ENCODE peak calls at places on chromosomes 3 and 15, in nine cellular contexts. A, H, K, U, B, M, I, Z and V are unnamed samples.

GRCh38 chr3:56990295-56991015 is 70.0 kb upstream of the SPATA12 start:
- DNase-seq in M (no peak), I (no peak), K (no peak), B (no peak), H (no peak), Z (no peak), A (no peak), U (no peak), V (no peak)

GRCh38 chr15:70582143-70582945 is 181.0 kb downstream of the UACA start:
- DNase-seq in A (no peak), H (no peak), Z (no peak), U (no peak), B (no peak), I (no peak), M (no peak), K (peak; percentile 82), V (no peak)

GRCh38 chr3:149080699-149081091 is 5.6 kb downstream of the HLTF start:
- DNase-seq in M (no peak), B (no peak), I (no peak), Z (no peak), A (no peak), H (no peak), U (no peak), K (peak; percentile 28), V (no peak)

GRCh38 chr3:40753371-40753770 is 228.6 kb downstream of the ZNF621 start:
- DNase-seq in K (no peak), U (no peak), H (no peak), B (no peak), Z (no peak), M (no peak), A (no peak), I (no peak), V (no peak)

GRCh38 chr3:162171970-162172369 is 675.4 kb downstream of the OTOL1 start:
- DNase-seq in M (no peak), B (no peak), K (no peak), U (no peak), H (no peak), Z (no peak), I (no peak), A (no peak), V (no peak)

GRCh38 chr3:14845180-14845579 is 26.4 kb downstream of the FGD5 start:
- DNase-seq in B (no peak), Z (no peak), A (no peak), I (no peak), M (no peak), U (no peak), K (no peak), H (no peak), V (no peak)

GRCh38 chr3:177992993-177993969 is 543.0 kb upstream of the KCNMB2 start:
- DNase-seq in B (no peak), A (no peak), K (no peak), M (no peak), Z (no peak), H (no peak), U (no peak), I (no peak), V (no peak)

GRCh38 chr3:10249833-10250232 is 1.6 kb downstream of the TATDN2 start:
- DNase-seq in Z (no peak), H (no peak), K (peak; percentile 77), M (no peak), U (no peak), I (no peak), A (no peak), B (no peak), V (no peak)

DNA sequence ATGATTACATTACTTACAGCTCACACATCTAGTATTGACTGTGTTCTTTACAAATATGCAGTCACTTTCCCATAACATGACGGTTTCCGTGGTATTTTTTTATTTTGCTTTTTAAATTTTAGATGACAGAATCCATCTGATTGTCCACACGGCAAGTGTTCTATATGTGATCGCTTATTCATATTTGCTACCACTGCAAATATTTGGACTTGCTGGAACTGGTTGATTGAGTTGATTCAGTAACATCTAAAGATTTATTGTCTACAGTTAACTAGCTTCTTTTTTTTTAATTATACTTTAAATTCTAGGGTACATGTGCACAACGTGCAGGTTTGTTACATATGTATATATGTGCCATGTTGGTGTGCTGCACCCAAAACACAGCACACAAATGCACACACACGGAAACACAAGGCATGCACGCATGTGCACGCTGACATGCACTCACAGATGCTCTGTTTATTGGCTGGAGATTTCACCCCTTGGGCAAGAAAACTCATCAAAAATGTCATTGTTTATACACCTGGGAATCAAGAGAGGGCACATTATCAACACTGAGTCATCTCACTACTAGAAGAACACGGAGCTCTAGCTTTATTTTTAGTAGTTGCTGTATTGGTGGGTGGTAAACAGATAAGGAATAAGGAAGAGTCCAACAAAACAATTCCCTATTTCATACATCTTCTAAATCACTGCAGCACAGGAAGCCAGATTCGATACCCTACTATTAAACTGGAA is 16.4 kb downstream of the ARRDC4 start:
- DNase-seq in A (no peak), M (no peak), I (no peak), H (no peak), Z (no peak), U (no peak), K (no peak), B (no peak), V (no peak)
- H3K27ac ChIP-seq in A (peak overlapping the region; percentile 35), M (no peak overlapping the region), I (no peak overlapping the region), H (no peak overlapping the region), Z (peak overlapping the region; percentile 71), U (no peak overlapping the region), K (no peak overlapping the region), B (no peak overlapping the region), V (peak overlapping the region; percentile 29)

GRCh38 chr15:78931439-78931981 is 13.3 kb downstream of the CTSH start:
- DNase-seq in Z (no peak), U (no peak), I (no peak), H (no peak), M (no peak), B (no peak), A (no peak), K (no peak), V (no peak)

GRCh38 chr15:78927077-78927790 is 17.6 kb downstream of the CTSH start:
- DNase-seq in K (no peak), A (no peak), M (no peak), B (no peak), I (no peak), H (no peak), U (no peak), Z (no peak), V (no peak)

GRCh38 chr15:78930577-78931388 is 14.1 kb downstream of the CTSH start:
- DNase-seq in I (no peak), M (no peak), H (no peak), U (no peak), Z (no peak), A (no peak), K (peak; percentile 92), B (peak; percentile 57), V (peak; percentile 27)

GRCh38 chr15:78928616-78929093 is 16.2 kb downstream of the CTSH start:
- DNase-seq in M (no peak), B (no peak), U (no peak), I (no peak), A (no peak), Z (no peak), K (no peak), H (no peak), V (no peak)

GRCh38 chr15:78929536-78930264 is 15.1 kb downstream of the CTSH start:
- DNase-seq in U (no peak), K (no peak), B (no peak), A (no peak), H (no peak), M (no peak), I (no peak), Z (no peak), V (no peak)
- TF ChIP-seq POLR2A in U (no peak), K (no peak), B (no peak), A (no peak), H (no peak), M (no peak), I (no peak), Z (no peak), V (no peak)

GRCh38 chr3:72151465-72152238 is 366.7 kb upstream of the PROK2 start:
- DNase-seq in K (no peak), I (peak; percentile 56), B (no peak), Z (no peak), U (no peak), A (no peak), M (no peak), H (no peak), V (no peak)
- H3K27ac ChIP-seq in K (no peak overlapping the region), I (peak overlapping the region; percentile 80), B (no peak overlapping the region), Z (peak overlapping the region; percentile 49), U (peak overlapping the region; percentile 64), A (no peak overlapping the region), M (peak overlapping the region; percentile 82), H (no peak overlapping the region), V (no peak overlapping the region)

GRCh38 chr3:48690846-48691458 is 5.2 kb upstream of the NCKIPSD start:
- DNase-seq in B (no peak), H (no peak), A (no peak), K (no peak), Z (no peak), M (no peak), I (no peak), U (no peak), V (no peak)

GRCh38 chr3:48688737-48689075 is 3.0 kb upstream of the NCKIPSD start:
- DNase-seq in M (no peak), B (no peak), H (no peak), A (no peak), Z (no peak), I (no peak), U (no peak), K (no peak), V (no peak)

GRCh38 chr3:48688032-48688736 is 2.5 kb upstream of the NCKIPSD start:
- DNase-seq in K (peak; percentile 84), H (no peak), A (no peak), I (no peak), Z (no peak), B (no peak), U (no peak), M (no peak), V (no peak)

GRCh38 chr3:48687220-48687678 is 1.5 kb upstream of the NCKIPSD start:
- DNase-seq in U (no peak), A (no peak), B (no peak), Z (no peak), I (no peak), K (no peak), M (no peak), H (no peak), V (no peak)

GRCh38 chr3:48689384-48689783 is 3.7 kb upstream of the NCKIPSD start:
- DNase-seq in I (no peak), K (no peak), Z (no peak), H (no peak), M (no peak), A (no peak), U (no peak), B (no peak), V (no peak)
- TF ChIP-seq POLR2A in I (no peak), K (no peak), Z (no peak), H (no peak), M (no peak), A (no peak), U (no peak), B (no peak), V (no peak)

DNA sequence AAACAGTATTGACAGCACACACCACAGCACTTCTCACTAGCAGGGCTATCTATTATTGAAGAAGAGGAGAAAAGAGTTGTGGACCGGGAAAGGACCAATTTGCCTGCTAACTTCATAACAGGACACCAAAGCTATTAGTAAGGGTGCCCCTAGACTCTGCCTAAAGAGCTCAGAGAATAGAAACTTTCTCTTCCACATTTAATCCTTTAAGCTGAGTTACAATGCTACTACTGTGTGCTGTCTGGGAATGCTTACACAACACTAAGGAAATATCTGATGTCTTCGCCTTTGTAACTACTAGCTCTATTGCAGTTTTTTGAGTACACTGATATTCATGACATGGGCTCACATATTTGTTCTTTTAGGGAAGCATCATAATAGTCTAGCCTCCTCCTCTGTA is 13.5 kb upstream of the AADAC start:
- DNase-seq in K (no peak), A (no peak), I (no peak), U (no peak), H (no peak), B (no peak), Z (no peak), M (no peak), V (no peak)
- H3K27ac ChIP-seq in K (no peak overlapping the region), A (no peak overlapping the region), I (no peak overlapping the region), U (no peak overlapping the region), H (no peak overlapping the region), B (no peak overlapping the region), Z (no peak overlapping the region), M (no peak overlapping the region), V (no peak overlapping the region)